ENCODE peak calls at places on chromosomes 12 and 14, in ten cellular contexts. M, F, E, R, N, U, B, W, T and P are unnamed samples.

GRCh38 chr14:92549853-92550244 is 36.3 kb downstream of the RIN3 start:
- DNase-seq in M (no peak), F (no peak), E (no peak), R (no peak), N (no peak), U (no peak), B (peak; percentile 78), W (no peak), T (no peak), P (no peak)

GRCh38 chr12:121391619-121392324 is 8.1 kb upstream of the RNF34 start:
- DNase-seq in M (peak; percentile 49), F (peak; percentile 50), E (no peak), R (no peak), N (peak; percentile 33), U (no peak), B (peak; percentile 89), W (no peak), T (peak; percentile 63), P (no peak)

GRCh38 chr14:95619785-95620417 is 66.3 kb upstream of the TCL1B start:
- DNase-seq in M (no peak), F (no peak), E (no peak), R (no peak), N (no peak), U (no peak), B (no peak), W (no peak), T (no peak), P (no peak)

GRCh38 chr12:111596985-111597730 is 2.0 kb downstream of the ATXN2 start:
- DNase-seq in M (no peak), F (peak; percentile 75), E (peak; percentile 30), R (peak; percentile 81), N (peak; percentile 65), U (no peak), B (peak; percentile 70), W (no peak), T (peak; percentile 19), P (peak; percentile 44)

GRCh38 chr14:78987006-78987405 is 816.8 kb downstream of the NRXN3 start:
- DNase-seq in M (no peak), F (no peak), E (no peak), R (peak; percentile 35), N (no peak), U (no peak), B (no peak), W (no peak), T (no peak), P (no peak)

GRCh38 chr14:105209646-105210045 is 28.5 kb upstream of the NUDT14 start:
- DNase-seq in M (no peak), F (no peak), E (no peak), R (no peak), N (no peak), U (no peak), B (no peak), W (no peak), T (no peak), P (no peak)

GRCh38 chr12:124375789-124376175 is 80.9 kb downstream of the RFLNA start:
- DNase-seq in M (no peak), F (no peak), E (no peak), R (no peak), N (no peak), U (no peak), B (no peak), W (no peak), T (no peak), P (no peak)

GRCh38 chr14:104843442-104844305 is 21.4 kb upstream of the CEP170B start:
- DNase-seq in M (no peak), F (no peak), E (no peak), R (peak; percentile 84), N (no peak), U (no peak), B (no peak), W (no peak), T (no peak), P (no peak)

GRCh38 chr14:78363008-78363407 is 192.8 kb downstream of the NRXN3 start:
- DNase-seq in M (no peak), F (no peak), E (no peak), R (no peak), N (no peak), U (no peak), B (no peak), W (no peak), T (no peak), P (no peak)

GRCh38 chr14:68924392-68925158 is 54.5 kb downstream of the ACTN1 start:
- DNase-seq in M (no peak), F (peak; percentile 77), E (no peak), R (peak; percentile 85), N (no peak), U (peak; percentile 15), B (no peak), W (no peak), T (no peak), P (no peak)

GRCh38 chr12:105272814-105273416 is 36.9 kb upstream of the APPL2 start:
- DNase-seq in M (no peak), F (no peak), E (no peak), R (no peak), N (no peak), U (no peak), B (no peak), W (no peak), T (no peak), P (no peak)

GRCh38 chr14:99043756-99044155 is 228.2 kb downstream of the BCL11B start:
- DNase-seq in M (no peak), F (no peak), E (no peak), R (no peak), N (no peak), U (no peak), B (no peak), W (no peak), T (no peak), P (no peak)

GRCh38 chr12:67394600-67394999 is 125.4 kb downstream of the CAND1 start:
- DNase-seq in M (peak; percentile 18), F (no peak), E (no peak), R (peak; percentile 8), N (no peak), U (no peak), B (peak; percentile 63), W (no peak), T (no peak), P (no peak)

GRCh38 chr14:96051642-96052540 is 12.7 kb downstream of the C14orf132 start:
- DNase-seq in M (no peak), F (no peak), E (no peak), R (peak; percentile 73), N (peak; percentile 18), U (no peak), B (no peak), W (no peak), T (no peak), P (no peak)

GRCh38 chr12:103986823-103987222 is 21.2 kb downstream of the TDG start:
- DNase-seq in M (peak; percentile 58), F (peak; percentile 77), E (no peak), R (peak; percentile 71), N (no peak), U (peak; percentile 39), B (peak; percentile 62), W (no peak), T (no peak), P (no peak)

GRCh38 chr12:96233941-96234461 is 39.8 kb downstream of the ELK3 start:
- DNase-seq in M (peak; percentile 84), F (peak; percentile 29), E (no peak), R (no peak), N (peak; percentile 55), U (no peak), B (peak; percentile 99), W (no peak), T (no peak), P (no peak)

GRCh38 chr12:54294152-54294913 is 6.5 kb downstream of the NFE2 start:
- DNase-seq in M (no peak), F (peak; percentile 39), E (no peak), R (peak; percentile 73), N (peak; percentile 68), U (no peak), B (peak; percentile 30), W (no peak), T (peak; percentile 72), P (peak; percentile 75)

GRCh38 chr12:69688021-69688420 is 11.1 kb downstream of the BEST3 start:
- DNase-seq in M (no peak), F (peak; percentile 61), E (peak; percentile 49), R (peak; percentile 76), N (no peak), U (no peak), B (peak; percentile 20), W (no peak), T (no peak), P (no peak)

GRCh38 chr12:27901959-27902358 is 70.6 kb downstream of the PTHLH start:
- DNase-seq in M (no peak), F (no peak), E (no peak), R (peak; percentile 22), N (no peak), U (no peak), B (peak; percentile 48), W (no peak), T (no peak), P (no peak)

GRCh38 chr12:47686645-47687240 is 19.1 kb downstream of the RPAP3 start:
- DNase-seq in M (peak; percentile 26), F (peak; percentile 43), E (peak; percentile 11), R (peak; percentile 42), N (no peak), U (peak; percentile 15), B (peak; percentile 66), W (no peak), T (peak; percentile 49), P (no peak)

GRCh38 chr12:62799126-62799736 is 135.7 kb downstream of the PPM1H start:
- DNase-seq in M (peak; percentile 43), F (peak; percentile 72), E (peak; percentile 24), R (peak; percentile 93), N (peak; percentile 51), U (peak; percentile 56), B (peak; percentile 72), W (no peak), T (peak; percentile 71), P (no peak)

GRCh38 chr12:61902403-61902802 is 357.8 kb upstream of the USP15 start:
- DNase-seq in M (no peak), F (no peak), E (no peak), R (no peak), N (no peak), U (no peak), B (no peak), W (no peak), T (no peak), P (no peak)

GRCh38 chr14:69595336-69595735 is 16.1 kb upstream of the SUSD6 start:
- DNase-seq in M (no peak), F (no peak), E (no peak), R (no peak), N (no peak), U (no peak), B (no peak), W (no peak), T (no peak), P (no peak)

GRCh38 chr12:68510394-68510793 is 100.3 kb upstream of the RAP1B start:
- DNase-seq in M (no peak), F (no peak), E (no peak), R (no peak), N (no peak), U (no peak), B (no peak), W (no peak), T (no peak), P (no peak)

GRCh38 chr12:100823988-100824387 is 29.4 kb downstream of the ANO4 start:
- DNase-seq in M (no peak), F (peak; percentile 82), E (no peak), R (peak; percentile 52), N (no peak), U (no peak), B (peak; percentile 49), W (no peak), T (no peak), P (no peak)

GRCh38 chr14:69553221-69553620 is 21.4 kb downstream of the CCDC177 start:
- DNase-seq in M (peak; percentile 16), F (peak; percentile 78), E (no peak), R (no peak), N (no peak), U (no peak), B (peak; percentile 82), W (no peak), T (no peak), P (peak; percentile 71)